ENCODE peak calls at places on chromosomes 11 and 22, in ten cellular contexts. R, W, F, K, I, H, V, S, Q and O are unnamed samples.

GRCh38 chr11:102935514-102935913 is 20.0 kb downstream of the MMP13 start:
- DNase-seq in W (no peak), H (no peak), R (no peak), S (no peak), K (no peak), F (no peak), V (no peak), I (no peak), Q (no peak), O (no peak)

GRCh38 chr11:101188801-101189200 is 59.2 kb upstream of the PGR start:
- DNase-seq in W (no peak), V (no peak), H (no peak), F (no peak), Q (no peak), R (no peak), K (no peak), I (no peak), S (no peak), O (no peak)

GRCh38 chr11:27592111-27592780 is 85.7 kb upstream of the LIN7C start:
- DNase-seq in W (no peak), K (no peak), Q (no peak), F (no peak), I (no peak), S (peak), V (no peak), H (no peak), R (no peak), O (no peak)

GRCh38 chr11:7635137-7635536 is 38.2 kb downstream of the CYB5R2 start:
- DNase-seq in K (no peak), W (peak), Q (no peak), V (no peak), R (peak), F (no peak), S (no peak), H (no peak), I (no peak), O (no peak)

GRCh38 chr22:50627452-50627913 is 469 bp downstream of the ARSA start:
- DNase-seq in I (no peak), R (no peak), S (no peak), H (peak), F (peak), K (no peak), V (no peak), Q (peak), W (peak), O (peak)

GRCh38 chr22:46958191-46958590 is 195.7 kb downstream of the TBC1D22A start:
- DNase-seq in W (no peak), F (no peak), K (no peak), I (no peak), Q (no peak), V (no peak), H (no peak), S (no peak), R (no peak), O (no peak)

GRCh38 chr11:27218498-27219038 is 144.4 kb downstream of the CCDC34 start:
- DNase-seq in F (no peak), H (no peak), Q (no peak), R (no peak), K (no peak), I (no peak), V (no peak), W (no peak), S (peak), O (no peak)

GRCh38 chr11:60985991-60986915 is 14.8 kb downstream of the CD6 start:
- DNase-seq in Q (peak), F (peak), S (peak), V (no peak), H (no peak), K (no peak), R (no peak), W (no peak), I (peak), O (peak)

GRCh38 chr22:25650834-25651233 is 86.4 kb downstream of the GRK3 start:
- DNase-seq in R (no peak), V (no peak), H (no peak), S (no peak), W (no peak), K (no peak), I (no peak), F (no peak), Q (no peak), O (no peak)

GRCh38 chr11:58965246-58965985 is 26.1 kb downstream of the GLYATL1 start:
- DNase-seq in Q (no peak), S (peak), K (no peak), F (no peak), W (no peak), V (no peak), R (no peak), I (no peak), H (no peak), O (no peak)

GRCh38 chr11:47179655-47179991 is 2.9 kb upstream of the ARFGAP2 start:
- DNase-seq in F (no peak), H (peak), I (no peak), R (no peak), Q (peak), W (no peak), S (no peak), V (peak), K (no peak), O (peak)

GRCh38 chr11:69702239-69702668 is 1.6 kb downstream of the FGF19 start:
- DNase-seq in R (no peak), I (no peak), K (no peak), H (peak), W (no peak), Q (no peak), F (no peak), S (no peak), V (no peak), O (peak)

GRCh38 chr11:94762995-94763394 is 5.2 kb upstream of the AMOTL1 start:
- DNase-seq in R (no peak), K (no peak), W (no peak), V (no peak), Q (no peak), I (no peak), H (no peak), F (no peak), S (no peak), O (no peak)

GRCh38 chr11:35178862-35179261 is 39.9 kb downstream of the CD44 start:
- DNase-seq in K (no peak), I (no peak), V (no peak), R (peak), H (no peak), S (peak), F (no peak), W (no peak), Q (no peak), O (no peak)

GRCh38 chr11:22342599-22343138 is 4.5 kb downstream of the SLC17A6 start:
- DNase-seq in W (no peak), V (no peak), K (no peak), H (peak), S (no peak), Q (no peak), R (no peak), F (no peak), I (no peak), O (no peak)

GRCh38 chr22:44133161-44133560 is 47.6 kb upstream of the PARVG start:
- DNase-seq in Q (no peak), W (no peak), V (no peak), F (no peak), S (peak), I (no peak), R (no peak), K (no peak), H (no peak), O (no peak)

GRCh38 chr11:17991799-17992433 is 20.9 kb downstream of the SERGEF start:
- DNase-seq in V (peak), K (no peak), R (no peak), S (peak), Q (peak), F (peak), I (peak), H (peak), W (no peak), O (peak)

GRCh38 chr22:50040717-50041116 is 17.4 kb downstream of the TTLL8 start:
- DNase-seq in K (no peak), S (no peak), Q (no peak), W (no peak), H (no peak), I (no peak), F (no peak), V (no peak), R (no peak), O (no peak)

GRCh38 chr11:112058103-112058502 is 15.7 kb downstream of the PIH1D2 start:
- DNase-seq in Q (no peak), V (no peak), I (no peak), R (no peak), H (no peak), S (no peak), K (no peak), F (no peak), W (no peak), O (no peak)

GRCh38 chr11:130070829-130071205 is 1.1 kb downstream of the APLP2 start:
- DNase-seq in H (peak), W (no peak), I (no peak), S (peak), K (no peak), Q (no peak), V (peak), F (peak), R (peak), O (no peak)

GRCh38 chr11:30914143-30914762 is 328.1 kb upstream of the MPPED2 start:
- DNase-seq in Q (peak), I (peak), K (peak), R (peak), H (peak), F (peak), S (peak), V (peak), W (peak), O (no peak)

GRCh38 chr11:107804219-107804618 is 54.4 kb downstream of the SLC35F2 start:
- DNase-seq in K (no peak), W (no peak), I (no peak), Q (no peak), S (no peak), H (no peak), F (no peak), R (no peak), V (no peak), O (no peak)

GRCh38 chr22:17237031-17237668 is 17.9 kb upstream of the ADA2 start:
- DNase-seq in R (no peak), H (no peak), I (no peak), Q (no peak), F (no peak), W (no peak), K (no peak), V (no peak), S (no peak), O (peak)

GRCh38 chr11:66190776-66191175 is 77.7 kb upstream of the RAB1B start:
- DNase-seq in S (no peak), K (no peak), W (no peak), I (no peak), V (no peak), F (no peak), Q (no peak), R (no peak), H (no peak), O (no peak)

GRCh38 chr22:44357962-44358553 is 45.3 kb upstream of the SHISAL1 start:
- DNase-seq in W (peak), H (peak), K (peak), V (no peak), R (no peak), S (peak), F (no peak), I (no peak), Q (no peak), O (no peak)

DNA sequence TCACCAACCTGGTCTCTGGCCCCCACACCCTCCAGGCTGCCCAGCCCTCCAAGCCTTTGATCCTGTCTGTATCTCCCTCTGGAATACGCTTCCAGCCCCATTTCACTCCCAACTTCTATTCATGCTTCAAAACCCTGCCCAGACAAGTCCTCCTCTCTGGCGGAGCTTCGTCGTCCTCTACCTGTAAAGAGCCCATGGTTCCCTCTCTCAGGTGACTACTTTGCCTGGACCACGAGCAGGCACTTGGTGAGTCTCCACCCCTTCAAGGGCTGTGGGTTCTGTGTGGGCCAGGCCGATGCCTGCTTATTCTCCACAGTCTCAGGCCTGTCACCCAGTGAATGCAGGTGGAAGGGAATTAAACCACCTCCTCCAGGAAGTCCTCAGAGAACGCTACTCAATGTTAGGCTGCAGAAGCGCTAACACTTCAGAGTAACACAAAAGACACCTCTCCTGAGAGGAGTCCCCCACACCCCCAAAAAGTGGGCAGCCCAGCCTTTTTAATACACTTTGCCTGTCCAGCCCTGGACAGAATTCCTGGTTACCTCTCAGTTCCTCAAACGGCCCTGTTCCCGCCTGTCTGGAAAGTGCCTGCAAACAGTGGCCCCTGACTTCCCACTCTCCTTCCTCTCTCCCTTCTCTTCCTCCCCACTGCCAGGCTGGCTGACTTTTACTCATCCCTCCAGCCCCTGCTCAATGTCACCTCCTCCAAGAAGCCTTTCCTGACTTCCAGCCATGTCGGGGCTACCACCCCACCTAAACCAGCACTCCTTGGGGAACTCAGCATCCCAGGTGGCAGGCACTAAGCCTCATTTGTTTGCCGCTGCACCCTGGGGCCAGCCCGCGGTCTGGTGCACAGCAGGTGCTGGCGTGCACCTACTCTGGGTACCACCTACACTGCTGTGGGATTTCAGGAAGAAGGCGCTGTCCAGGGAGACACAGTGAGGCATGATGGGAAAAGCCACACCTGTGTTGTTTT is 9.0 kb downstream of the RAC2 start:
- DNase-seq in I (no peak), H (no peak), K (no peak), W (no peak), S (no peak), V (no peak), Q (no peak), R (no peak), F (no peak), O (no peak)
- H3K27ac ChIP-seq in I (no peak), H (no peak), K (no peak), W (peak), S (no peak), V (no peak), Q (no peak), R (no peak), F (no peak), O (peak)

DNA sequence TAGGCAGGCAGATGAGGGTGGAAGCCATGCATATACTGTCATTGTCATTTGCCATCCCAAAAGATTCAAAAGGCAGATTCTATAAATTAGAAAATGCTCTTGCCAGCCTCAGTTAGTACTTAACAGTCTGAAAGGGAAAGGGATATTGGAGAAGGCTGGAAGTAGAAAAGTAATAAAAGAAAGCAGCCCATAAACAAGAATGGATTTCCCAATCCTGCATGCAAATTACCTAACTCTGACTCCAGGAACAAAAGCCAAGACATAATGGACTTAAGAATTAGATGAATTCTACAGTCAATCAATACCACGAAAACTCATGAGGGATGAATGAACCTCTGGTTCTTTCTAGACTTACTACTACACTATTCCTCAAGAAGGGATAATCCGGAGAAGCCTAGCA is 5.9 kb downstream of the PAK1 start:
- DNase-seq in H (peak), Q (no peak), I (no peak), W (no peak), S (no peak), R (no peak), F (no peak), K (no peak), V (no peak), O (no peak)
- H3K27ac ChIP-seq in H (no peak), Q (no peak), I (no peak), W (no peak), S (no peak), R (no peak), F (peak), K (no peak), V (no peak), O (no peak)

DNA sequence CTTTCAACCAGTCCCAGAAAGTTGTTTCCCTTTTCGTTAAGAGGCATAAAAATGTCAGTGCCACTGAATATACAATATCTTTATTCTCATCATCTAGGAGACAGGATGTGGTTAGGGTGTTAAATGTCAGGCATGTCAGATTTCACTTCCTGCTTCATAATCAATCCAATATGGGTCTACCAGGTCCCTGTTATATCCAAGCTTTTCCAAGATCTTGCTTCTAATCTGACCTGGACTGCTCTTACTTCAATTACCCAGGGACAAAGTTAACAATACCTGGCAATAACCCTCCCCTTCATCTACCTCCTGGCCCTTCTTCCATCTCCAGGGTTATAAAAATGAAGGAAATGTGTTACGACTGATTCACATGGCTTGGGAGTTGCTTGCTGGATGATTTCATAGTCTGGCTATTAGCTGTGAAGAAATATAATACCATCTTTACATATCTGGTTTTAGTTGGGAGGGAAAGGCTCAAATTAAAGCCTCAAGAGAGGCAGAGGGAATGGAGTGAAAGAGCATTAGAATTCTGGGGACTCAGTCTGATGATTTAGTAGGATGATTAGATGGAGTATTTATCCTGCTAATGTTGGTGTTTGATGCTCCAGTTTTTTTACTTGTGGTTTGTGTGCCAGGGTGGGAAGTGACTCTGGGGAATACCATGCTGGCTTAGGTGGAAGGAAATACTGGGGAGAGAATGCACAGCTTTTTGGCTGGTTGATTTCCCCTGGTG is 534.3 kb downstream of the ETS1 start:
- DNase-seq in Q (no peak), F (no peak), W (no peak), H (no peak), I (no peak), K (no peak), R (no peak), S (peak), V (no peak), O (no peak)
- H3K27ac ChIP-seq in Q (no peak), F (no peak), W (peak), H (no peak), I (no peak), K (no peak), R (no peak), S (peak), V (no peak), O (peak)

GRCh38 chr11:73360743-73361369 is 15.3 kb upstream of the RELT start:
- DNase-seq in K (no peak), R (no peak), I (no peak), F (no peak), H (no peak), S (no peak), Q (no peak), W (no peak), V (no peak), O (no peak)

GRCh38 chr11:73358071-73358470 is 18.1 kb upstream of the RELT start:
- DNase-seq in S (peak), K (no peak), W (no peak), F (no peak), H (no peak), V (no peak), I (no peak), R (no peak), Q (no peak), O (no peak)

GRCh38 chr11:73356979-73357739 is 19.0 kb upstream of the RELT start:
- DNase-seq in Q (no peak), F (no peak), I (no peak), W (no peak), V (no peak), S (no peak), R (no peak), K (no peak), H (no peak), O (no peak)

GRCh38 chr11:73359930-73360742 is 16.1 kb upstream of the RELT start:
- DNase-seq in F (no peak), I (no peak), R (no peak), V (peak), W (no peak), K (no peak), S (peak), Q (no peak), H (peak), O (peak)

DNA sequence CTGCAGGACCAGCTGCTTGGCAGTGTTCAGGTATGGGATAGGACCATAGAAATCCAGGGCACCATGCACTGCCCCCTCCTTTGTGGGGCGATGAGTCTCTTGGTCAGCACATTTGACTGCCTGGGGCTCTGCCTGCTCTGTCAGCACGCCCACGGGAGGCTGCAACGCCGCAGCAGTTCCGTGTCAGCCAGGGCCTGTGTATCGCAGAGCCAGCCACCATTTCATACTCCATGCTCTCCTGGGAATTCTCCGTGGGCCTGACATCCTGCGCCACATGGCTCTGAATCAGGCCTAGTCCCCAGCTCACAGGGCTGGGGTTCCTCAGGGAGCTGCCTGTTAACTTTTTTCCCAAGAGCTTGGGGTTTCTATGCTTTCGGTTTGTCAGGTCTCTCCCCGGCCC is 16.9 kb upstream of the RELT start:
- DNase-seq in W (peak), H (no peak), I (no peak), S (no peak), F (no peak), K (peak), R (no peak), Q (no peak), V (no peak), O (no peak)
- H3K27ac ChIP-seq in W (peak), H (no peak), I (no peak), S (peak), F (no peak), K (peak), R (peak), Q (no peak), V (no peak), O (no peak)

GRCh38 chr22:35446365-35446764 is 46.4 kb downstream of the MCM5 start:
- DNase-seq in S (peak), H (no peak), W (no peak), F (no peak), Q (no peak), V (peak), I (no peak), K (peak), R (no peak), O (no peak)
- H3K27ac ChIP-seq in S (peak), H (no peak), W (no peak), F (peak), Q (no peak), V (peak), I (no peak), K (peak), R (no peak), O (no peak)